ENCODE peak calls at places on chromosomes 12 and 14, in seven cellular contexts. U, X, S, J, N, W and M are unnamed samples.

GRCh38 chr12:31471061-31471460 is 119.9 kb downstream of the DENND5B start:
- DNase-seq in U (no peak), W (no peak), N (no peak), S (no peak), J (no peak), X (no peak), M (no peak)

GRCh38 chr12:9702239-9702638 is 30.7 kb downstream of the CLECL1 start:
- DNase-seq in N (no peak), J (no peak), X (no peak), U (no peak), W (no peak), S (no peak), M (no peak)

GRCh38 chr12:96099986-96100385 is 64.6 kb upstream of the LTA4H start:
- DNase-seq in U (no peak), X (no peak), S (no peak), J (no peak), N (no peak), W (no peak), M (no peak)

GRCh38 chr12:106582661-106583577 is at the start of gene RFX4:
- DNase-seq in X (no peak), W (no peak), S (peak; percentile 88), N (no peak), J (no peak), U (no peak), M (no peak)

GRCh38 chr12:38904932-38905479 is 385 bp downstream of the CPNE8 start:
- DNase-seq in X (no peak), S (peak; percentile 94), U (peak; percentile 85), W (no peak), N (peak; percentile 77), J (peak; percentile 79), M (peak; percentile 85)

GRCh38 chr12:55653031-55653430 is 16.3 kb downstream of the OR10P1 start:
- DNase-seq in U (no peak), J (no peak), W (no peak), X (no peak), N (no peak), S (peak; percentile 22), M (no peak)

GRCh38 chr14:72907886-72908285 is 14.0 kb upstream of the DPF3 start:
- DNase-seq in S (peak; percentile 63), X (peak; percentile 85), U (peak; percentile 48), W (no peak), N (no peak), J (peak; percentile 81), M (peak; percentile 46)

GRCh38 chr14:69460093-69460701 is 24.3 kb upstream of the PLEKHD1 start:
- DNase-seq in W (peak; percentile 80), N (peak; percentile 73), S (peak; percentile 71), J (peak; percentile 87), X (peak; percentile 95), U (peak; percentile 85), M (peak; percentile 93)

GRCh38 chr12:67919406-67919805 is 69.8 kb upstream of the IFNG-AS1 start:
- DNase-seq in X (no peak), U (peak; percentile 55), N (no peak), W (no peak), J (peak; percentile 50), S (no peak), M (no peak)
- TF ChIP-seq CTCF in X (no peak), U (no peak), N (no peak), W (no peak), J (no peak), S (no peak), M (no peak)

GRCh38 chr12:121096199-121096798 is 36.4 kb upstream of the P2RX7 start:
- DNase-seq in W (no peak), J (no peak), S (no peak), N (no peak), U (no peak), X (no peak), M (no peak)
- H3K4me3 ChIP-seq in W (no peak overlapping the region), J (no peak overlapping the region), S (no peak overlapping the region), N (peak overlapping the region; percentile 14), U (no peak overlapping the region), X (no peak overlapping the region), M (no peak overlapping the region)

GRCh38 chr14:80587096-80587724 is 354.3 kb downstream of the CEP128 start:
- DNase-seq in U (peak; percentile 60), J (peak; percentile 70), W (no peak), X (peak; percentile 48), S (no peak), N (no peak), M (peak; percentile 69)
- TF ChIP-seq CTCF in U (peak; percentile 71), J (peak; percentile 62), W (peak; percentile 45), X (peak; percentile 54), S (peak; percentile 70), N (no peak), M (peak; percentile 65)

GRCh38 chr12:119669744-119670472 is 2.0 kb downstream of the PRKAB1 start:
- DNase-seq in J (no peak), S (no peak), N (no peak), W (no peak), U (no peak), X (no peak), M (no peak)
- H3K4me3 ChIP-seq in J (no peak overlapping the region), S (peak overlapping the region; percentile 69), N (no peak overlapping the region), W (no peak overlapping the region), U (no peak overlapping the region), X (no peak overlapping the region), M (no peak overlapping the region)

GRCh38 chr14:85531594-85532391 is 1.8 kb downstream of the FLRT2 start:
- DNase-seq in N (peak; percentile 81), J (peak; percentile 73), W (no peak), U (peak; percentile 88), S (peak; percentile 72), X (peak; percentile 80), M (peak; percentile 84)
- TF ChIP-seq CTCF in N (peak; percentile 23), J (peak; percentile 43), W (peak; percentile 55), U (peak; percentile 62), S (peak; percentile 42), X (peak; percentile 56), M (peak; percentile 47)

DNA sequence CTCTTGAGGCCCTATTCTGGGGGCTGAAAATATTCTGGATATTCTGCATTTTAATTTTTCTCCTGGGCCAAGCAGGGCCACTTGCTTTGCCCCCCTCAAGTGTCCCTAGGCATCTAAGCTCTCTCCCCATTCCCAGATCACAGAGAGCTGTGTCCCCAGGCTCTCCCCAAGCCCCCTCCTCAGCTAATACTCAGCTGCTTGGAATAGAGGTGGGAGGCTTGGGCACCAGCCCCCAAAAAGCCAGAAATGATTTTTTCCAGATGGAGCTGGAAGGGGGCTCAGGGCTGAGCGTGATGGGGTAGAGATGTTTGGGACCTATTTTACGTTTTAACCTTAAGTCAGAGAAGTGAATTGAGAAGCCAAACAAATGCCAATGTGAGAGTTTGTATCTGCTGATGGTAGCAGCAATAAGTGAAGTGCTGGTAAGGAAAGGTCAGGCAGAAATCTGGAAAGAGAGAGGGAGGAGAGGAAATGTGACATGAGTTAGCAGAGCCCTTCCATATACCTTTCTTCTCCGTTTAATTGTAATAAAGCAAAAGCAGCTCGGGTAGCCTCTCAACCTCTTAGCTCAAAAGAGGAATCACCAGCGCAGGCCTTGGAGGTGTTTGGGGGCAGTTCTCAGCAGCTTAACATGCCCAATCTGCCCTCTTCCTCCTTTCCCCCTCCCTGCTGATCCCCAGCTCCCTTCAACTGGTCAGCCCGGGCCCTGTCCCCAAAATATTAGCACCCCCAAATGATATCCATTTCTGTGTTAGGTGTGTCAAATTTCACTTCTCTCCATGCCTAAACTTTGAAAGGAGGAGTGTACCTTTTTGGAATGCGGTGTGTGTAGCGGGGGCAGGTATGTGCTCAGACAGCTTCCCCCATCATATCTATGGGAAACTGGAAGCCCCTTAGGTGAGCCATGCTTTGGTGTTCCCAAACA is 5.0 kb upstream of the HOXC6 start:
- DNase-seq in N (no peak), S (no peak), U (no peak), W (no peak), X (no peak), J (no peak), M (no peak)
- H3K4me3 ChIP-seq in N (no peak overlapping the region), S (no peak overlapping the region), U (peak overlapping the region; percentile 98), W (no peak overlapping the region), X (no peak overlapping the region), J (no peak overlapping the region), M (no peak overlapping the region)

DNA sequence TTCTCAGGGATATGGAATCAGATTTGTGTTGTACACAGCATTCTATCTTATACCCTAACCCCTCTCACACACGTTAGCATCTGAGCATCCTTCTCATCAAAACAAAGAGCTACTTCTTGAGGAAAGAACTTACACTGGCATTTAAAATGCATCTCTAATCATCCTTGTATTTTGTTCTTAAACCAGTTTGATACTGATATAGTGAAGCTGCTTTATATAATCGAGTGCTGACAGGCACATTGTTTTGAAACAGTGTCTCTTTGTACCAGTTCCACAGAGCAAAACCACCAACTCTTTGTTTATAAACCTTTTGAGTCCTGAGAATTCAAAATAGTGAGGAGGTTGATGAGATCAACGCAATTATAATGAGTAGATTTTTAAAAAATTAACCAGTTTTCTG is 8.8 kb downstream of the GPR33 start:
- DNase-seq in U (no peak), S (no peak), W (no peak), X (no peak), J (no peak), N (no peak), M (no peak)
- TF ChIP-seq CTCF in U (no peak), S (no peak), W (no peak), X (no peak), J (no peak), N (no peak), M (no peak)

GRCh38 chr14:63046339-63047268 is 1.3 kb upstream of the KCNH5 start:
- DNase-seq in N (no peak), X (no peak), J (no peak), U (no peak), S (peak; percentile 72), W (no peak), M (no peak)

GRCh38 chr14:63050694-63051093 is 5.4 kb upstream of the KCNH5 start:
- DNase-seq in U (no peak), X (no peak), N (no peak), J (no peak), W (no peak), S (no peak), M (no peak)

GRCh38 chr14:63051301-63051700 is 6.0 kb upstream of the KCNH5 start:
- DNase-seq in U (no peak), N (no peak), S (no peak), X (no peak), J (no peak), W (no peak), M (no peak)

GRCh38 chr14:63045234-63045611 is at the start of gene KCNH5:
- DNase-seq in J (peak; percentile 60), N (peak; percentile 64), S (peak; percentile 94), X (peak; percentile 46), W (no peak), U (peak; percentile 12), M (peak; percentile 15)

DNA sequence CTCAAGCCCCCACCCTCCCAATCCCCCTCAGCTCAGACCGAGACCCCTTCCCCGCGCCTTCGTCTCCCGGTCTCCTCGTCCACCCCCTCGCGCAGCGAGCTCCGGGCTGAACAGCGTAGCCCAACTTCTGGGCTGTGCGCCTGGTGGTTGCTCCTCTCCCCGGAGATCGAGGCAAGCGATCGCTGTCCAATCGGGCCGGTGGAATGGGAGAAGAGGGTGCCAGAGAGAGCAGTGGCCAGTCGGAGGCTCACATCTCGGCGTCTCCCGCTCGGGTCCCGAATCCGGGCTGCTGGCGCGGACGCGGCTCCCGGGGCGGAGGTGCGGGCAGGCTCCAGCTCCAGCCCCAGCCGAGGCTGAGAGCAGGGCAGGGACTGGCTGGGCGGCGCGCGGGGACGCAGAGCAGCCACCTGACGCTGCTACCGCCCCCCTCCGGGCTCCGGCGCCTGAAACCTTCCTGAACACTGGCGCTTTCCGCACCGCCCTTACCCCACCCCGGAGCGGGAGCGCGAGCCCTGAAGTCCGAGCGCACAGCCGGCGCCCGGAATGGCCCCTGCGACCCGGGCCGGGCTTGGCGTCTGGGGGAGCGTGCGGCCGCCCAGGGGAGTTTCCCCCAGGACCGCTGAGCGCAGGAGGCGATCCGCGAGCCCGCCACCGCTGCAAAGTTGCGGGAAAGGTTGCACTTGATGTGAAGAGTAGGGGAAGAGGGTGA is 508 bp upstream of the KCNH5 start:
- DNase-seq in X (peak; percentile 40), W (peak; percentile 26), J (peak; percentile 61), N (peak; percentile 22), U (peak; percentile 1), S (peak; percentile 96), M (peak; percentile 23)
- H3K4me3 ChIP-seq in X (peak overlapping the region; percentile 48), W (peak overlapping the region; percentile 64), J (peak overlapping the region; percentile 52), N (peak overlapping the region; percentile 37), U (peak overlapping the region; percentile 29), S (peak overlapping the region; percentile 81), M (peak overlapping the region; percentile 48)